ENCODE peak calls at places on chromosomes 7 and 10, in four cellular contexts. One of them, this sample, is unnamed.

GRCh38 chr10:60549686-60550085 is 160.0 kb upstream of the ANK3 start:
- DNase-seq in myocyte: peak
- DNase-seq in GDM1: no peak
- DNase-seq in stimulated activated effector memory CD8-positive, alpha-beta T cell treated with anti-CD3 and anti-CD28 coated beads, Interleukin-12 subunit alpha, Interleukin-12 subunit beta, amount 100 ng/mL, for 72 hours: no peak
- DNase-seq in this sample: no peak

GRCh38 chr7:43362652-43363428 is 220.1 kb upstream of the STK17A start:
- DNase-seq in GDM1: no peak
- DNase-seq in stimulated activated effector memory CD8-positive, alpha-beta T cell treated with anti-CD3 and anti-CD28 coated beads, Interleukin-12 subunit alpha, Interleukin-12 subunit beta, amount 100 ng/mL, for 72 hours: no peak
- DNase-seq in myocyte: peak
- DNase-seq in this sample: no peak

GRCh38 chr10:60148266-60148840 is 241.3 kb downstream of the ANK3 start:
- DNase-seq in stimulated activated effector memory CD8-positive, alpha-beta T cell treated with anti-CD3 and anti-CD28 coated beads, Interleukin-12 subunit alpha, Interleukin-12 subunit beta, amount 100 ng/mL, for 72 hours: no peak
- DNase-seq in GDM1: no peak
- DNase-seq in myocyte: peak
- DNase-seq in this sample: no peak

GRCh38 chr10:70761031-70761601 is 24.1 kb downstream of the TBATA start:
- DNase-seq in stimulated activated effector memory CD8-positive, alpha-beta T cell treated with anti-CD3 and anti-CD28 coated beads, Interleukin-12 subunit alpha, Interleukin-12 subunit beta, amount 100 ng/mL, for 72 hours: no peak
- DNase-seq in GDM1: no peak
- DNase-seq in myocyte: no peak
- DNase-seq in this sample: no peak

GRCh38 chr7:43700059-43700501 is 29.2 kb downstream of the COA1 start:
- DNase-seq in GDM1: peak
- DNase-seq in stimulated activated effector memory CD8-positive, alpha-beta T cell treated with anti-CD3 and anti-CD28 coated beads, Interleukin-12 subunit alpha, Interleukin-12 subunit beta, amount 100 ng/mL, for 72 hours: no peak
- DNase-seq in myocyte: peak
- DNase-seq in this sample: no peak

GRCh38 chr10:68139451-68140272 is 30.4 kb downstream of the MYPN start:
- DNase-seq in stimulated activated effector memory CD8-positive, alpha-beta T cell treated with anti-CD3 and anti-CD28 coated beads, Interleukin-12 subunit alpha, Interleukin-12 subunit beta, amount 100 ng/mL, for 72 hours: no peak
- DNase-seq in myocyte: peak
- DNase-seq in GDM1: no peak
- DNase-seq in this sample: no peak

GRCh38 chr10:72424561-72424960 is 69.8 kb upstream of the DNAJB12 start:
- DNase-seq in myocyte: no peak
- DNase-seq in GDM1: no peak
- DNase-seq in stimulated activated effector memory CD8-positive, alpha-beta T cell treated with anti-CD3 and anti-CD28 coated beads, Interleukin-12 subunit alpha, Interleukin-12 subunit beta, amount 100 ng/mL, for 72 hours: no peak
- DNase-seq in this sample: no peak

GRCh38 chr10:12214763-12215218 is 18.8 kb downstream of the CDC123 start:
- DNase-seq in stimulated activated effector memory CD8-positive, alpha-beta T cell treated with anti-CD3 and anti-CD28 coated beads, Interleukin-12 subunit alpha, Interleukin-12 subunit beta, amount 100 ng/mL, for 72 hours: peak
- DNase-seq in myocyte: peak
- DNase-seq in GDM1: no peak
- DNase-seq in this sample: no peak

GRCh38 chr10:69290993-69291392 is 12.7 kb downstream of the HK1 start:
- DNase-seq in stimulated activated effector memory CD8-positive, alpha-beta T cell treated with anti-CD3 and anti-CD28 coated beads, Interleukin-12 subunit alpha, Interleukin-12 subunit beta, amount 100 ng/mL, for 72 hours: no peak
- DNase-seq in GDM1: no peak
- DNase-seq in myocyte: no peak
- DNase-seq in this sample: no peak

GRCh38 chr7:2759736-2760097 is 71.7 kb downstream of the AMZ1 start:
- DNase-seq in myocyte: peak
- DNase-seq in stimulated activated effector memory CD8-positive, alpha-beta T cell treated with anti-CD3 and anti-CD28 coated beads, Interleukin-12 subunit alpha, Interleukin-12 subunit beta, amount 100 ng/mL, for 72 hours: no peak
- DNase-seq in GDM1: no peak
- DNase-seq in this sample: no peak

GRCh38 chr7:17558558-17559332 is 260.3 kb downstream of the AHR start:
- DNase-seq in GDM1: no peak
- DNase-seq in myocyte: no peak
- DNase-seq in stimulated activated effector memory CD8-positive, alpha-beta T cell treated with anti-CD3 and anti-CD28 coated beads, Interleukin-12 subunit alpha, Interleukin-12 subunit beta, amount 100 ng/mL, for 72 hours: no peak
- DNase-seq in this sample: no peak

GRCh38 chr10:6746782-6747181 is 166.7 kb upstream of the PRKCQ start:
- DNase-seq in myocyte: no peak
- DNase-seq in GDM1: no peak
- DNase-seq in stimulated activated effector memory CD8-positive, alpha-beta T cell treated with anti-CD3 and anti-CD28 coated beads, Interleukin-12 subunit alpha, Interleukin-12 subunit beta, amount 100 ng/mL, for 72 hours: no peak
- DNase-seq in this sample: no peak

GRCh38 chr7:4831723-4832495 is 29.9 kb downstream of the PAPOLB start:
- DNase-seq in GDM1: no peak
- DNase-seq in myocyte: no peak
- DNase-seq in stimulated activated effector memory CD8-positive, alpha-beta T cell treated with anti-CD3 and anti-CD28 coated beads, Interleukin-12 subunit alpha, Interleukin-12 subunit beta, amount 100 ng/mL, for 72 hours: no peak
- DNase-seq in this sample: peak

GRCh38 chr10:52359466-52359865 is 45.4 kb downstream of the DKK1 start:
- DNase-seq in stimulated activated effector memory CD8-positive, alpha-beta T cell treated with anti-CD3 and anti-CD28 coated beads, Interleukin-12 subunit alpha, Interleukin-12 subunit beta, amount 100 ng/mL, for 72 hours: no peak
- DNase-seq in GDM1: no peak
- DNase-seq in myocyte: no peak
- DNase-seq in this sample: no peak

GRCh38 chr10:127909716-127910463 is 3.0 kb downstream of the PTPRE start:
- DNase-seq in myocyte: no peak
- DNase-seq in stimulated activated effector memory CD8-positive, alpha-beta T cell treated with anti-CD3 and anti-CD28 coated beads, Interleukin-12 subunit alpha, Interleukin-12 subunit beta, amount 100 ng/mL, for 72 hours: no peak
- DNase-seq in GDM1: no peak
- DNase-seq in this sample: no peak

GRCh38 chr7:99407849-99408346 is 499 bp downstream of the PDAP1 start:
- DNase-seq in myocyte: peak
- DNase-seq in GDM1: no peak
- DNase-seq in stimulated activated effector memory CD8-positive, alpha-beta T cell treated with anti-CD3 and anti-CD28 coated beads, Interleukin-12 subunit alpha, Interleukin-12 subunit beta, amount 100 ng/mL, for 72 hours: peak
- DNase-seq in this sample: peak

GRCh38 chr7:77757589-77757988 is 40.6 kb downstream of the TMEM60 start:
- DNase-seq in GDM1: no peak
- DNase-seq in stimulated activated effector memory CD8-positive, alpha-beta T cell treated with anti-CD3 and anti-CD28 coated beads, Interleukin-12 subunit alpha, Interleukin-12 subunit beta, amount 100 ng/mL, for 72 hours: no peak
- DNase-seq in myocyte: no peak
- DNase-seq in this sample: no peak

GRCh38 chr7:2358968-2359527 is 4.4 kb downstream of the EIF3B start:
- DNase-seq in stimulated activated effector memory CD8-positive, alpha-beta T cell treated with anti-CD3 and anti-CD28 coated beads, Interleukin-12 subunit alpha, Interleukin-12 subunit beta, amount 100 ng/mL, for 72 hours: no peak
- DNase-seq in myocyte: no peak
- DNase-seq in GDM1: no peak
- DNase-seq in this sample: no peak

GRCh38 chr7:3897430-3898385 is 596.7 kb downstream of the SDK1 start:
- DNase-seq in myocyte: peak
- DNase-seq in stimulated activated effector memory CD8-positive, alpha-beta T cell treated with anti-CD3 and anti-CD28 coated beads, Interleukin-12 subunit alpha, Interleukin-12 subunit beta, amount 100 ng/mL, for 72 hours: no peak
- DNase-seq in GDM1: no peak
- DNase-seq in this sample: no peak

GRCh38 chr7:94396044-94396443 is 1.3 kb downstream of the COL1A2 start:
- DNase-seq in GDM1: no peak
- DNase-seq in stimulated activated effector memory CD8-positive, alpha-beta T cell treated with anti-CD3 and anti-CD28 coated beads, Interleukin-12 subunit alpha, Interleukin-12 subunit beta, amount 100 ng/mL, for 72 hours: no peak
- DNase-seq in myocyte: peak
- DNase-seq in this sample: no peak

GRCh38 chr7:116510795-116511194 is 11.3 kb downstream of the CAV2 start:
- DNase-seq in stimulated activated effector memory CD8-positive, alpha-beta T cell treated with anti-CD3 and anti-CD28 coated beads, Interleukin-12 subunit alpha, Interleukin-12 subunit beta, amount 100 ng/mL, for 72 hours: no peak
- DNase-seq in GDM1: no peak
- DNase-seq in myocyte: no peak
- DNase-seq in this sample: no peak

GRCh38 chr10:30124706-30125105 is 65.3 kb upstream of the JCAD start:
- DNase-seq in stimulated activated effector memory CD8-positive, alpha-beta T cell treated with anti-CD3 and anti-CD28 coated beads, Interleukin-12 subunit alpha, Interleukin-12 subunit beta, amount 100 ng/mL, for 72 hours: no peak
- DNase-seq in myocyte: no peak
- DNase-seq in GDM1: no peak
- DNase-seq in this sample: no peak

GRCh38 chr7:102914585-102914984 is 1.8 kb downstream of the LRRC17 start:
- DNase-seq in stimulated activated effector memory CD8-positive, alpha-beta T cell treated with anti-CD3 and anti-CD28 coated beads, Interleukin-12 subunit alpha, Interleukin-12 subunit beta, amount 100 ng/mL, for 72 hours: no peak
- DNase-seq in myocyte: peak
- DNase-seq in GDM1: no peak
- DNase-seq in this sample: no peak

GRCh38 chr10:22573820-22574569 is 140.4 kb downstream of the PIP4K2A start:
- DNase-seq in myocyte: peak
- DNase-seq in GDM1: no peak
- DNase-seq in stimulated activated effector memory CD8-positive, alpha-beta T cell treated with anti-CD3 and anti-CD28 coated beads, Interleukin-12 subunit alpha, Interleukin-12 subunit beta, amount 100 ng/mL, for 72 hours: no peak
- DNase-seq in this sample: no peak

GRCh38 chr10:43801137-43801536 is 152.5 kb upstream of the ZNF32 start:
- DNase-seq in stimulated activated effector memory CD8-positive, alpha-beta T cell treated with anti-CD3 and anti-CD28 coated beads, Interleukin-12 subunit alpha, Interleukin-12 subunit beta, amount 100 ng/mL, for 72 hours: no peak
- DNase-seq in myocyte: no peak
- DNase-seq in GDM1: no peak
- DNase-seq in this sample: no peak

This sample was measured in breast epithelium.